ENCODE peak calls at places on chromosome 22, in five cellular contexts. L is fibroblast of lung, H is endothelial cell, X is cardiac fibroblast, K is AG09319. S is an unnamed sample.

GRCh38 chr22:45731798-45732495 is 60.3 kb downstream of the ATXN10 start:
- DNase-seq in L (peak), H (no peak), K (no peak), X (peak), S (no peak)

GRCh38 chr22:48444320-48445112 is 1383.2 kb downstream of the BRD1 start:
- DNase-seq in H (no peak), X (no peak), L (peak), K (no peak), S (no peak)

GRCh38 chr22:49351761-49352221 is 475.9 kb downstream of the BRD1 start:
- DNase-seq in X (no peak), K (no peak), H (no peak), L (no peak), S (no peak)

GRCh38 chr22:36191106-36191836 is 10.3 kb downstream of the APOL4 start:
- DNase-seq in K (peak), L (peak), X (peak), H (no peak), S (no peak)

GRCh38 chr22:18031670-18032454 is 7.5 kb upstream of the MICAL3 start:
- DNase-seq in K (peak), X (peak), H (no peak), L (peak), S (no peak)

GRCh38 chr22:21835378-21835777 is 32.1 kb downstream of the MAPK1 start:
- DNase-seq in H (no peak), L (no peak), X (no peak), K (no peak), S (no peak)

GRCh38 chr22:48167238-48167637 is 1404.8 kb downstream of the TBC1D22A start:
- DNase-seq in X (no peak), K (no peak), H (no peak), L (no peak), S (no peak)

GRCh38 chr22:46563381-46564083 is 26.1 kb upstream of the CELSR1 start:
- DNase-seq in X (peak), H (peak), L (peak), K (no peak), S (peak)

GRCh38 chr22:19291580-19292261 is at the start of gene CLTCL1:
- DNase-seq in L (peak), H (peak), K (peak), X (peak), S (peak)

GRCh38 chr22:38110863-38111852 is 674 bp upstream of the BAIAP2L2 start:
- DNase-seq in K (no peak), H (no peak), L (no peak), X (no peak), S (no peak)

GRCh38 chr22:19862616-19863246 is 8.1 kb upstream of the GNB1L start:
- DNase-seq in H (no peak), K (no peak), X (no peak), L (no peak), S (no peak)

GRCh38 chr22:50269573-50270301 is 443 bp downstream of the MAPK11 start:
- DNase-seq in L (peak), X (peak), H (no peak), K (no peak), S (peak)

GRCh38 chr22:48742556-48743343 is 1084.9 kb downstream of the BRD1 start:
- DNase-seq in X (no peak), L (no peak), K (no peak), H (no peak), S (no peak)

GRCh38 chr22:49894321-49895072 is 23.7 kb downstream of the ALG12 start:
- DNase-seq in H (no peak), K (no peak), X (no peak), L (no peak), S (no peak)

GRCh38 chr22:42282252-42282942 is 11.9 kb upstream of the TCF20 start:
- DNase-seq in X (no peak), K (no peak), L (no peak), H (no peak), S (no peak)

GRCh38 chr22:43263645-43264514 is 76.9 kb upstream of the TTLL12 start:
- DNase-seq in K (no peak), H (no peak), X (peak), L (peak), S (no peak)

GRCh38 chr22:20203142-20204099 is 52.6 kb upstream of the CCDC188 start:
- DNase-seq in X (no peak), L (peak), H (no peak), K (no peak), S (peak)

GRCh38 chr22:45151503-45151902 is 12.2 kb upstream of the NUP50 start:
- DNase-seq in X (no peak), H (no peak), K (no peak), L (no peak), S (no peak)

GRCh38 chr22:37830093-37830842 is 7.1 kb downstream of the GALR3 start:
- DNase-seq in L (no peak), X (no peak), K (no peak), H (no peak), S (no peak)

GRCh38 chr22:45883811-45884170 is 93.2 kb downstream of the WNT7B start:
- DNase-seq in X (no peak), H (no peak), L (no peak), K (no peak), S (no peak)

GRCh38 chr22:37326726-37327125 is 44.4 kb downstream of the CYTH4 start:
- DNase-seq in H (no peak), K (no peak), X (no peak), L (no peak), S (no peak)

GRCh38 chr22:32636884-32637283 is 162.3 kb downstream of the FBXO7 start:
- DNase-seq in K (no peak), L (no peak), X (no peak), H (no peak), S (no peak)
- TF ChIP-seq CTCF in K (no peak), L (no peak), X (no peak), H (no peak), S (no peak)

GRCh38 chr22:24516301-24516737 is 21.2 kb downstream of the UPB1 start:
- DNase-seq in X (peak), K (peak), L (peak), H (no peak), S (no peak)
- TF ChIP-seq CTCF in X (peak), K (peak), L (peak), H (no peak), S (no peak)

GRCh38 chr22:27472975-27473374 is 328.6 kb downstream of the MN1 start:
- DNase-seq in H (no peak), L (no peak), K (no peak), X (no peak), S (no peak)
- TF ChIP-seq CTCF in H (no peak), L (no peak), K (no peak), X (no peak), S (no peak)

GRCh38 chr22:26169312-26170111 is at the start of gene SEZ6L:
- DNase-seq in H (peak), X (no peak), K (no peak), L (peak), S (peak)

GRCh38 chr22:26170795-26171194 is 1.5 kb downstream of the SEZ6L start:
- DNase-seq in L (no peak), K (no peak), H (peak), X (no peak), S (peak)

GRCh38 chr22:26170112-26170492 is 840 bp downstream of the SEZ6L start:
- DNase-seq in X (no peak), H (no peak), K (no peak), L (no peak), S (peak)

GRCh38 chr22:26172389-26172990 is 3.2 kb downstream of the SEZ6L start:
- DNase-seq in X (peak), H (peak), K (no peak), L (peak), S (peak)

GRCh38 chr22:26174280-26174679 is 5.0 kb downstream of the SEZ6L start:
- DNase-seq in X (no peak), K (no peak), H (peak), L (no peak), S (peak)
- TF ChIP-seq CTCF in X (no peak), K (no peak), H (peak), L (no peak), S (peak)